ENCODE peak calls at places on chromosomes 12 and 14, in seven cellular contexts. F is fibroblast of pulmonary artery; P is stimulated activated effector memory CD8-positive, alpha-beta T cell treated with anti-CD3 and anti-CD28 coated beads, Interleukin-12 subunit alpha, Interleukin-12 subunit beta, amount 100 ng/mL, for 72 hours; K is neuronal stem cell; R is H9; Y is WTC11; X is naive thymus-derived CD4-positive, alpha-beta T cell. N is an unnamed sample.

GRCh38 chr12:75933136-75933535 is 98.4 kb downstream of the PHLDA1 start:
- DNase-seq in F (peak), P (no peak), K (no peak), R (no peak), Y (no peak), X (no peak), N (peak)

GRCh38 chr14:104333903-104334811 is 195.8 kb downstream of the KIF26A start:
- DNase-seq in F (no peak), P (no peak), K (no peak), R (no peak), Y (no peak), X (no peak), N (no peak)

GRCh38 chr12:109710279-109710746 is 3.3 kb upstream of the FAM222A start:
- DNase-seq in F (no peak), P (no peak), K (no peak), R (no peak), Y (no peak), X (no peak), N (no peak)

GRCh38 chr12:56601503-56601902 is 28.6 kb downstream of the BAZ2A start:
- DNase-seq in F (peak), P (no peak), K (no peak), R (peak), Y (peak), X (no peak), N (no peak)

GRCh38 chr12:123041811-123042655 is 61.6 kb downstream of the ARL6IP4 start:
- DNase-seq in F (peak), P (no peak), K (no peak), R (no peak), Y (no peak), X (no peak), N (peak)

GRCh38 chr14:80425686-80426085 is 214.4 kb upstream of the DIO2 start:
- DNase-seq in F (peak), P (no peak), K (no peak), R (no peak), Y (no peak), X (no peak), N (peak)

GRCh38 chr14:90755661-90756304 is 60.4 kb downstream of the TTC7B start:
- DNase-seq in F (no peak), P (no peak), K (no peak), R (no peak), Y (no peak), X (no peak), N (no peak)

GRCh38 chr14:65263161-65263788 is 149.3 kb upstream of the FUT8 start:
- DNase-seq in F (peak), P (no peak), K (no peak), R (no peak), Y (no peak), X (no peak), N (no peak)

GRCh38 chr14:38951451-38951850 is 151.6 kb downstream of the SEC23A start:
- DNase-seq in F (peak), P (no peak), K (no peak), R (no peak), Y (no peak), X (no peak), N (no peak)

GRCh38 chr12:54398995-54399793 is 14.7 kb upstream of the ZNF385A start:
- DNase-seq in F (peak), P (peak), K (peak), R (peak), Y (peak), X (peak), N (peak)

GRCh38 chr12:62631531-62632520 is 165.2 kb downstream of the MON2 start:
- DNase-seq in F (peak), P (peak), K (peak), R (peak), Y (peak), X (peak), N (peak)

GRCh38 chr12:132356686-132357622 is 27.6 kb upstream of the GALNT9 start:
- DNase-seq in F (peak), P (no peak), K (no peak), R (peak), Y (no peak), X (no peak), N (no peak)

GRCh38 chr14:73746540-73747385 is 32.6 kb upstream of the PNMA1 start:
- DNase-seq in F (no peak), P (no peak), K (no peak), R (peak), Y (peak), X (no peak), N (peak)

GRCh38 chr14:99840265-99840664 is 47.1 kb downstream of the EML1 start:
- DNase-seq in F (no peak), P (no peak), K (no peak), R (no peak), Y (no peak), X (no peak), N (no peak)

GRCh38 chr12:63862187-63863107 is 17.9 kb downstream of the SRGAP1 start:
- DNase-seq in F (peak), P (no peak), K (no peak), R (no peak), Y (no peak), X (no peak), N (no peak)

GRCh38 chr12:2797721-2798418 is 3.1 kb downstream of the FKBP4 start:
- DNase-seq in F (peak), P (no peak), K (no peak), R (no peak), Y (no peak), X (no peak), N (peak)

GRCh38 chr14:24816011-24816928 is 182.3 kb upstream of the GZMB start:
- DNase-seq in F (peak), P (no peak), K (no peak), R (no peak), Y (no peak), X (no peak), N (no peak)

GRCh38 chr12:66647034-66647691 is 31.7 kb downstream of the GRIP1 start:
- DNase-seq in F (peak), P (no peak), K (no peak), R (no peak), Y (no peak), X (no peak), N (peak)

GRCh38 chr14:50599700-50600444 is 39.9 kb downstream of the ATL1 start:
- DNase-seq in F (peak), P (no peak), K (peak), R (no peak), Y (no peak), X (no peak), N (peak)

GRCh38 chr12:2138294-2138693 is 85.5 kb downstream of the CACNA1C start:
- DNase-seq in F (no peak), P (no peak), K (no peak), R (no peak), Y (no peak), X (no peak), N (no peak)

GRCh38 chr14:96067985-96068930 is 29.1 kb downstream of the C14orf132 start:
- DNase-seq in F (no peak), P (no peak), K (no peak), R (no peak), Y (no peak), X (no peak), N (no peak)

GRCh38 chr12:29521951-29522350 is 24.5 kb upstream of the OVCH1 start:
- DNase-seq in F (peak), P (no peak), K (no peak), R (no peak), Y (no peak), X (no peak), N (peak)

GRCh38 chr12:85310025-85310424 is 30.0 kb downstream of the ALX1 start:
- DNase-seq in F (no peak), P (no peak), K (no peak), R (no peak), Y (no peak), X (no peak), N (no peak)

GRCh38 chr12:59689776-59690175 is 93.9 kb downstream of the SLC16A7 start:
- DNase-seq in F (no peak), P (no peak), K (no peak), R (no peak), Y (no peak), X (no peak), N (peak)

GRCh38 chr12:13727707-13728147 is 253.7 kb downstream of the GRIN2B start:
- DNase-seq in F (no peak), P (no peak), K (no peak), R (no peak), Y (no peak), X (no peak), N (no peak)

GRCh38 chr14:95222870-95223398 is 65.6 kb upstream of the DICER1 start:
- DNase-seq in F (peak), P (no peak), K (no peak), R (no peak), Y (no peak), X (no peak), N (peak)

GRCh38 chr14:102683399-102684275 is 91.2 kb downstream of the RCOR1 start:
- DNase-seq in F (no peak), P (no peak), K (no peak), R (peak), Y (peak), X (no peak), N (no peak)

GRCh38 chr12:89732511-89732910 is 23.9 kb upstream of the ATP2B1 start:
- DNase-seq in F (no peak), P (no peak), K (no peak), R (no peak), Y (no peak), X (no peak), N (peak)

GRCh38 chr12:90954428-90954827 is 548 bp downstream of the CCER1 start:
- DNase-seq in F (no peak), P (no peak), K (no peak), R (no peak), Y (no peak), X (no peak), N (no peak)

GRCh38 chr12:127398026-127398715 is 868.8 kb upstream of the TMEM132C start:
- DNase-seq in F (no peak), P (no peak), K (no peak), R (no peak), Y (no peak), X (no peak), N (peak)

GRCh38 chr14:104749111-104749649 is 3.8 kb upstream of the SIVA1 start:
- DNase-seq in F (no peak), P (no peak), K (no peak), R (no peak), Y (no peak), X (no peak), N (no peak)

GRCh38 chr14:60803871-60804270 is 69.3 kb downstream of the MNAT1 start:
- DNase-seq in F (no peak), P (no peak), K (no peak), R (no peak), Y (no peak), X (no peak), N (no peak)